ENCODE peak calls at places on chromosomes 5 and 9, in five cellular contexts. W is heart right ventricle, J is cardiac muscle cell, O is ascending aorta, Y is mucosa of descending colon. P is an unnamed sample.
A peak's percentile ranks its signal among the peaks of the same experiment; 100 is the strongest.

GRCh38 chr9:126886194-126886830 is 25.9 kb downstream of the ZBTB34 start:
- DNase-seq in W (no peak), J (no peak), O (no peak), Y (no peak), P (no peak)

GRCh38 chr5:55276771-55277170 is 30.7 kb downstream of the DHX29 start:
- DNase-seq in W (no peak), J (no peak), O (no peak), Y (no peak), P (no peak)

GRCh38 chr9:84710701-84711397 is 41.3 kb downstream of the NTRK2 start:
- DNase-seq in W (no peak), J (no peak), O (no peak), Y (no peak), P (no peak)

GRCh38 chr9:14320272-14321245 is 6.6 kb upstream of the NFIB start:
- DNase-seq in W (no peak), J (no peak), O (no peak), Y (no peak), P (no peak)

GRCh38 chr9:15295761-15296405 is 11.1 kb downstream of the TTC39B start:
- DNase-seq in W (no peak), J (no peak), O (no peak), Y (no peak), P (no peak)

GRCh38 chr9:5714501-5715401 is 85.8 kb downstream of the RIC1 start:
- DNase-seq in W (no peak), J (peak; percentile 3), O (no peak), Y (no peak), P (no peak)

GRCh38 chr5:176697267-176697928 is 50.1 kb downstream of the TSPAN17 start:
- DNase-seq in W (no peak), J (no peak), O (no peak), Y (no peak), P (no peak)

GRCh38 chr5:136194611-136195010 is 1.6 kb upstream of the SMIM32 start:
- DNase-seq in W (no peak), J (no peak), O (peak; percentile 50), Y (no peak), P (no peak)

GRCh38 chr5:6457592-6457991 is 8.9 kb downstream of the UBE2QL1 start:
- DNase-seq in W (no peak), J (no peak), O (no peak), Y (no peak), P (no peak)

GRCh38 chr5:69093771-69094570 is at the start of gene SLC30A5:
- DNase-seq in W (peak; percentile 99), J (peak; percentile 100), O (peak; percentile 100), Y (peak; percentile 100), P (peak; percentile 92)

GRCh38 chr5:87392170-87392569 is 20.6 kb downstream of the CCNH start:
- DNase-seq in W (no peak), J (no peak), O (no peak), Y (no peak), P (no peak)

GRCh38 chr5:13664377-13664776 is 280.1 kb downstream of the DNAH5 start:
- DNase-seq in W (no peak), J (no peak), O (no peak), Y (no peak), P (no peak)

GRCh38 chr5:142859037-142859436 is 88.9 kb downstream of the ARHGAP26 start:
- DNase-seq in W (no peak), J (no peak), O (no peak), Y (no peak), P (no peak)
- TF ChIP-seq CTCF in W (no peak), J (no peak), O (no peak), Y (no peak), P (no peak)

GRCh38 chr9:130432796-130433167 is 12.0 kb upstream of the ASS1 start:
- DNase-seq in W (no peak), J (no peak), O (no peak), Y (peak; percentile 45), P (no peak)

GRCh38 chr9:130430734-130431535 is 13.8 kb upstream of the ASS1 start:
- DNase-seq in W (no peak), J (no peak), O (no peak), Y (no peak), P (no peak)

GRCh38 chr9:130431536-130432303 is 13.0 kb upstream of the ASS1 start:
- DNase-seq in W (no peak), J (no peak), O (no peak), Y (peak; percentile 31), P (no peak)

GRCh38 chr9:130433168-130433946 is 11.4 kb upstream of the ASS1 start:
- DNase-seq in W (peak; percentile 64), J (peak; percentile 83), O (no peak), Y (peak; percentile 58), P (no peak)

GRCh38 chr9:130432362-130432761 is 12.4 kb upstream of the ASS1 start:
- DNase-seq in W (no peak), J (no peak), O (no peak), Y (peak; percentile 52), P (no peak)
- TF ChIP-seq CTCF in W (no peak), J (no peak), O (no peak), Y (no peak), P (no peak)

DNA sequence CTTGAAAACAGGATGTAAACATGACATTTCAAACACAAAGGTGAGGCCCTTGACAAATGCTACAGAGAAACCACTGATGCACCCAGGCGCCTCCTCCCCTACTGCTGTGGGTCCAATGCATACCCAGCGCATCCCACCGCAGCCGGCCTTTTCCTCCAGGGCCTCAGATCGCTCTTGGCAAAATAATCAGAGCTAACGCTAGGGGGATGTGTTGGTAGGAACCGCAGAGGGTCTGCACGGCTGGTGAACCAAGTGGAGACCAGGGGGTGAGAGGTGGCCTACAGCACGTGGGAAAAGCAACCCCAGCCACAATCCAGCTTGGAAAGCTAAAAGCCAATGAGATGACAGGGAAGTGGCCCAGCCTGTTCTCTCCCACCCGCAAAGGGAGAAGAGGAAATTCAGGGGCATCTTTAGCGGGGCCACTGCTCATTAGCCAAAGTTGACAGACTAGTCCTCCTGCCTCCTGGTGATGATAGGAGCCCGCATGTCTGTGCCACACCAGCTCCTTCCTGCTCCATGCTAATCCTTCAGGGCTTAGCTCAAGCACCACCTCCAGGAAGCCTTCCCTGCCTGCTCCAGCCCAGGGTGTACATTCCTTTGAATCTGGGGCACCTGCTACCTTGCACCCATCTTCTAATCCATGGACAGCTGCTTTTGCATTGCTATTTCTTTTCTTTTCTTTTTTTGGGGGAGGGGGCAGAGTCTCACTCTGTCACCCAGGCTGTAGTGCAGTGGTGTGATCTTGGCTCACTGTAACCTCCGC is 5.8 kb downstream of the FAM163B start:
- DNase-seq in W (no peak), J (no peak), O (no peak), Y (no peak), P (no peak)
- TF ChIP-seq CTCF in W (no peak), J (no peak), O (no peak), Y (no peak), P (no peak)

DNA sequence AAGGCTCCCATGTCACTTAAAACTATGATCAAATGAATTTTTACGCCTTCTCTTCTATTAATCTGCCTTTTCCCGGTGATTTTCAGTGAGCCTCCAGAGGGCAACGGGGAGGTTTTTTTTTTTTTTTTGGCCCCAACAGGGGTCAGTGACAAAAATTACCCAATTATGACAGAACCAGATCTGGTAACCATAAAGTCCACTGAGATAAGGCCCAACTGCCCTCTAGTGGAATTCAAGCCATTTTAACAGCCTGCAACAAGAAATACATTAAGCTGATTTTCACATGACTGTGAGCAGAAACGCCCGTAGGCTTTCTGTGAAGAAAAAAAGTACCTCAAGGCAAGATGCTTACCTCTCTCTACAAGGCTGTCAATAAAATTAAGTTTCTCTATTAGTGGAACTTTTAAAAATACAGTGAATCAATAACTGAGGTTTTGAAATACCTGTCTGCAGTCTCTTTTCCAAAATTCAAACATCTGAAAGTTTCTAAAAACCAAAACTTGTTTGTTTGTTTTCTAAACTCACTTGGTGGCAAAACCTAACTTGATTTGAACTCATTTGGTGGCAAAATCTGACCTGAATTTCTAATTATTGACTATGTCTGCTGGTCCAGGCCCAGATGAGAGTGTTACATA is 49.7 kb upstream of the FST start:
- DNase-seq in W (no peak), J (peak; percentile 19), O (no peak), Y (no peak), P (no peak)
- TF ChIP-seq CTCF in W (no peak), J (peak; percentile 61), O (peak; percentile 45), Y (no peak), P (no peak)

DNA sequence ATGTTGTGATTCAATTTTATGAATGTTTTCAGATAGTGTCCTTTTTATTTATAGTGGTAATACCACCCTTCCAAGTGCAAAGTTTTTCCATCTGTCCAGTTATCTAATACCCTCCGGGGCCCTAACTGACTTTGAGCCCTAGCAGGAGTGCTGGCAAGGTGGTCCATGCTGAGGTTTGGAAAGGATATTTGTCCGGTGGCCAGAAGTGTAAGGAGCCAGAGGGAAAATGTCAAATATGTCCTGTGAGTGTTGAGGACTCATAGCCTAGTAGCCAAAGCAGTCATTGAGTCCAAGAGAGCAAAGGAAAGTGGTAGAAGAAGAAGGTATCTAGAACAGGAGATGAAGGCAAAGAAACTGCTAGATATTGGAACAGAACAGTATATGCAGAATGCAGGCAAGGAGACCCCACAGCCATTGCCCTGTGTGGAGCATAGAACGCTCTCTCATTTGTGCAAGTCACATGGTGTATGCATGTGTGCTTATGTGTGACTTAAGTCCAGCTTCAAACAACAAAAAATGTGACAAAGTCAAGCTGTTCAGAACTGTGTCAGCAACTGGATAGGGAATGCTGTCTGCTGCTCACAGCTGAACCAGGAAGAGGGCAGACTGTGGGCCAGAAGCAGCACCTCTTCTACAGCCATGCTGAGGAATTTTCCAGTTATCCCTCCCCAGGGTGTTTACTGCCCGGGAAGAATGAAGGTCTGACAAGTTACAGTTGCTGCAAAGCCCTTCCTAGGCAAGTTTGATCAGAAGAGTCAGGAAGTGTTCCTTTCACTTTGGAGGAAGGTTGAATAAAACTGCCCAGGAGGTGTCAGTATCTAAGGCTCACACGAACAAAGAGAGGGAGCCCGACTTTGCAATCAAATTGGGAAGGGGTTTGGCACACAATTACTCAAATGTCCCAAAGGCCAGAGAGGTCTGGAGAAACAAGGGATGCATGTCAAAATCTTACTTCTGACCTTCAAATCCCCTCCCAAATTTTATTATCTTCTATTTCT is 463.3 kb upstream of the DMAC1 start:
- DNase-seq in W (no peak), J (peak; percentile 4), O (no peak), Y (no peak), P (no peak)
- TF ChIP-seq CTCF in W (no peak), J (no peak), O (no peak), Y (no peak), P (no peak)

P was measured in omental fat pad.